ENCODE peak calls at places on chromosomes 5 and 9, in five cellular contexts. V is activated CD4-positive, alpha-beta T cell treated with anti-CD3 and anti-CD28 coated beads, Interleukin-2, amount 10 ng/mL, durations not matched to agents 7 days and 5 days; S is activated gamma-delta T cell treated with Interleukin-2 at 50 U/mL for 16 hours; F is ureter; O is neural crest cell. H is an unnamed sample.

GRCh38 chr9:126114850-126115460 is 211.7 kb upstream of the MVB12B start:
- DNase-seq in O (no peak), V (no peak), F (no peak), S (no peak), H (no peak)

GRCh38 chr9:114677418-114677817 is 4.6 kb downstream of the TEX48 start:
- DNase-seq in O (no peak), F (no peak), V (no peak), S (no peak), H (peak)

GRCh38 chr9:137318976-137319375 is 16.9 kb upstream of the NRARP start:
- DNase-seq in S (no peak), F (peak), V (no peak), O (no peak), H (peak)

GRCh38 chr5:98964621-98965020 is 35.8 kb upstream of the CHD1 start:
- DNase-seq in S (no peak), V (no peak), O (no peak), F (no peak), H (no peak)

GRCh38 chr5:75551471-75551870 is 39.8 kb downstream of the POLK start:
- DNase-seq in S (no peak), V (no peak), F (no peak), O (no peak), H (no peak)

GRCh38 chr9:16150938-16151650 is 598.3 kb downstream of the CCDC171 start:
- DNase-seq in V (no peak), S (no peak), F (no peak), O (no peak), H (no peak)

GRCh38 chr9:131025953-131026858 is 17.2 kb downstream of the LAMC3 start:
- DNase-seq in S (no peak), O (no peak), F (no peak), V (no peak), H (no peak)

GRCh38 chr9:137453643-137454081 is 5.5 kb downstream of the NSMF start:
- DNase-seq in O (peak), S (no peak), V (peak), F (peak), H (peak)

GRCh38 chr5:174282391-174282790 is 236.9 kb downstream of the NSG2 start:
- DNase-seq in V (no peak), O (no peak), S (no peak), F (no peak), H (no peak)

GRCh38 chr9:36772449-36773370 is 200.0 kb downstream of the MELK start:
- DNase-seq in O (no peak), V (no peak), F (no peak), S (no peak), H (no peak)

GRCh38 chr9:137354153-137354844 is 52.2 kb upstream of the NRARP start:
- DNase-seq in F (no peak), O (no peak), V (no peak), S (no peak), H (no peak)

GRCh38 chr5:620586-621180 is 8.5 kb downstream of the CEP72 start:
- DNase-seq in V (no peak), O (no peak), S (no peak), F (no peak), H (no peak)

GRCh38 chr5:101390317-101390908 is 487.3 kb upstream of the ST8SIA4 start:
- DNase-seq in O (peak), V (peak), F (no peak), S (no peak), H (no peak)

GRCh38 chr9:89497978-89498844 is at the start of gene SEMA4D:
- DNase-seq in O (peak), S (no peak), F (peak), V (peak), H (peak)

GRCh38 chr5:71974165-71974564 is 133.1 kb upstream of the MAP1B start:
- DNase-seq in F (peak), O (no peak), S (no peak), V (no peak), H (no peak)

GRCh38 chr9:18379073-18379811 is 94.7 kb upstream of the ADAMTSL1 start:
- DNase-seq in V (no peak), O (no peak), F (no peak), S (no peak), H (no peak)

GRCh38 chr9:111167341-111167740 is 129.1 kb upstream of the LPAR1 start:
- DNase-seq in O (no peak), S (no peak), F (no peak), V (no peak), H (no peak)

GRCh38 chr9:127980056-127980705 is 608 bp downstream of the EEIG1 start:
- DNase-seq in V (no peak), F (no peak), S (peak), O (peak), H (no peak)

GRCh38 chr5:154309805-154310204 is 119.3 kb downstream of the GALNT10 start:
- DNase-seq in V (no peak), S (no peak), O (no peak), F (no peak), H (no peak)

GRCh38 chr5:54628049-54628448 is 110.5 kb downstream of the SNX18 start:
- DNase-seq in V (no peak), O (no peak), F (no peak), S (no peak), H (no peak)

GRCh38 chr5:167945542-167946384 is 345.7 kb upstream of the WWC1 start:
- DNase-seq in V (no peak), O (no peak), S (no peak), F (no peak), H (no peak)

GRCh38 chr9:79616013-79616412 is 44.2 kb downstream of the TLE4 start:
- DNase-seq in O (no peak), V (no peak), F (no peak), S (no peak), H (no peak)

GRCh38 chr9:93299418-93300174 is 115.7 kb downstream of the WNK2 start:
- DNase-seq in O (no peak), S (no peak), F (no peak), V (no peak), H (no peak)

GRCh38 chr5:173762930-173763329 is 125.2 kb upstream of the CPEB4 start:
- DNase-seq in F (no peak), V (no peak), O (no peak), S (no peak), H (no peak)

GRCh38 chr5:123116063-123116462 is 27.0 kb downstream of the PRDM6 start:
- DNase-seq in S (no peak), F (no peak), O (no peak), V (no peak), H (no peak)

GRCh38 chr5:135319458-135319857 is 79.6 kb downstream of the MACROH2A1 start:
- DNase-seq in S (no peak), V (no peak), O (no peak), F (no peak), H (no peak)

GRCh38 chr9:25733336-25733982 is 55.2 kb upstream of the TUSC1 start:
- DNase-seq in V (no peak), S (no peak), O (no peak), F (no peak), H (no peak)

GRCh38 chr5:3606121-3606831 is 10.6 kb downstream of the IRX1 start:
- DNase-seq in O (no peak), V (no peak), F (no peak), S (no peak), H (no peak)

GRCh38 chr5:95620870-95621838 is 1.3 kb downstream of the GPR150 start:
- DNase-seq in S (peak), O (peak), F (no peak), V (peak), H (no peak)

GRCh38 chr5:115435776-115436712 is 108.5 kb downstream of the FEM1C start:
- DNase-seq in V (no peak), O (no peak), S (no peak), F (no peak), H (no peak)

GRCh38 chr5:180084638-180085561 is 13.3 kb upstream of the RNF130 start:
- DNase-seq in V (no peak), S (no peak), F (peak), O (no peak), H (no peak)

H was measured in 8988T.